ENCODE peak calls at places on chromosomes 6 and 20, in five cellular contexts. M, H, Y, R and O are unnamed samples.

GRCh38 chr6:154950979-154951378 is 44.1 kb upstream of the TIAM2 start:
- ATAC-seq in M (no peak), R (no peak), H (peak), Y (no peak), O (no peak)

GRCh38 chr6:129047834-129048233 is 164.9 kb downstream of the LAMA2 start:
- ATAC-seq in R (no peak), Y (no peak), M (no peak), H (no peak), O (no peak)

GRCh38 chr6:36169023-36170007 is 27.2 kb upstream of the BRPF3 start:
- ATAC-seq in M (no peak), Y (no peak), R (peak), H (no peak), O (no peak)

GRCh38 chr6:109458774-109459531 is 3.4 kb upstream of the MICAL1 start:
- ATAC-seq in H (no peak), M (no peak), Y (no peak), R (peak), O (no peak)

GRCh38 chr6:22668307-22668706 is 98.9 kb downstream of the HDGFL1 start:
- ATAC-seq in M (no peak), Y (no peak), H (no peak), R (no peak), O (no peak)

GRCh38 chr20:40542065-40542464 is 147.0 kb downstream of the MAFB start:
- ATAC-seq in Y (no peak), H (no peak), M (no peak), R (no peak), O (no peak)

GRCh38 chr6:131575834-131576478 is 2.9 kb downstream of the ARG1 start:
- ATAC-seq in R (no peak), H (peak), Y (no peak), M (no peak), O (no peak)

GRCh38 chr20:32089637-32090330 is 19.7 kb upstream of the TM9SF4 start:
- ATAC-seq in Y (no peak), H (no peak), R (no peak), M (no peak), O (no peak)

GRCh38 chr20:51143652-51144051 is 120.7 kb upstream of the KCNG1 start:
- ATAC-seq in H (no peak), M (no peak), Y (no peak), R (no peak), O (no peak)

GRCh38 chr6:30447237-30447636 is 42.1 kb upstream of the HLA-E start:
- ATAC-seq in H (peak), R (no peak), M (peak), Y (no peak), O (no peak)

GRCh38 chr6:131914234-131914633 is 36.9 kb downstream of the CCN2 start:
- ATAC-seq in M (no peak), H (no peak), Y (no peak), R (no peak), O (no peak)

GRCh38 chr20:23032056-23032455 is 3.1 kb upstream of the SSTR4 start:
- ATAC-seq in M (no peak), R (no peak), H (no peak), Y (no peak), O (no peak)

GRCh38 chr6:40550096-40550731 is 37.0 kb downstream of the LRFN2 start:
- ATAC-seq in R (peak), M (peak), Y (no peak), H (peak), O (no peak)

GRCh38 chr6:29953706-29954105 is 11.4 kb downstream of the HLA-A start:
- ATAC-seq in M (no peak), H (no peak), R (no peak), Y (no peak), O (no peak)

GRCh38 chr20:8082999-8083398 is 49.1 kb upstream of the PLCB1 start:
- ATAC-seq in Y (no peak), H (no peak), M (no peak), R (no peak), O (peak)

GRCh38 chr6:160160929-160161646 is 39.5 kb downstream of the SLC22A1 start:
- ATAC-seq in R (peak), H (peak), Y (peak), M (peak), O (no peak)

GRCh38 chr6:819122-819521 is 126.2 kb upstream of the EXOC2 start:
- ATAC-seq in H (peak), Y (no peak), M (no peak), R (no peak), O (no peak)

GRCh38 chr20:48823476-48823875 is 4.3 kb downstream of the PREX1 start:
- ATAC-seq in M (no peak), Y (no peak), H (no peak), R (no peak), O (no peak)

GRCh38 chr20:58980711-58981563 is at the start of gene NELFCD:
- ATAC-seq in M (peak), R (peak), H (peak), Y (peak), O (peak)
- TF ChIP-seq EP300 in M (no peak), R (no peak), H (no peak), Y (no peak), O (no peak)

DNA sequence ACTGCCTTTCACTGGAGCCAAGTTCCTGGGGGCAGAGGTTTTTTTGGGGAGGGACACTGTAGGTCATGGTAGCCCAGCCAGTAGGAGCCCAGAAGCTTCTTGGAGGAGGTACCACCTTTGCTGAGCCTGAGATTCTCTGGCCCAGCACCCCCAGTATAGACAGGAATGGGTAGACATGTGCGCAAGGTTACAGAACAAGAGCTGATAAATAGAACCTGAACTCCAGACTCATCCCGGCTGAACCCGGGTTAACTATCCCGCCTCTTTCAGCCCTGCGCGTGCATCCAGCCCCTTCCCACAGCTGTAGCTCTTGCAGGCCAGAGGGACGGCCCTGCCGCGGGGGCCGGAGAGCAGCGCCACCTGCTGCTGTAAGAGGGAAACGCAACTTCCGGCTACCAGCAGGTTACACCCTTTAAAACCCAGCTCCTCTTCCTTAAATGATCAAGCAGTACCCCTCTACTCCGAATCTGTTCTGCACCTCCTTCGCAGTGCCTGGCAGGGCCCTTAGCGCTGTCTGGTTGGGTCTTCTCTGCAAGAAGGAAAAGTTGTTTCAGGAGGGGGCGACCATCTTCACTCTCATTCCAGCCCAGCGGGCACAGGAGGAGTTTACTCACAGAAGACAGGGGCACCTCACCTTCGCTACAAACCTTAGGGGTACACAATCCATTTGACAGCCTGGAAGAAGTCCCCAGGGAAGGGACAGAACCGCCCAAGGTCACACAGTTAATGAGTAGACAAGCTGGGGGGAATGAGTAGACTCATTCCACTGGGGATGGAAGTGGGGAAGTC is 7.5 kb downstream of the SRXN1 start:
- ATAC-seq in R (peak), H (peak), Y (peak), M (peak), O (peak)
- TF ChIP-seq POLR2AphosphoS5 in R (no peak), H (peak), Y (no peak), M (no peak), O (no peak)

DNA sequence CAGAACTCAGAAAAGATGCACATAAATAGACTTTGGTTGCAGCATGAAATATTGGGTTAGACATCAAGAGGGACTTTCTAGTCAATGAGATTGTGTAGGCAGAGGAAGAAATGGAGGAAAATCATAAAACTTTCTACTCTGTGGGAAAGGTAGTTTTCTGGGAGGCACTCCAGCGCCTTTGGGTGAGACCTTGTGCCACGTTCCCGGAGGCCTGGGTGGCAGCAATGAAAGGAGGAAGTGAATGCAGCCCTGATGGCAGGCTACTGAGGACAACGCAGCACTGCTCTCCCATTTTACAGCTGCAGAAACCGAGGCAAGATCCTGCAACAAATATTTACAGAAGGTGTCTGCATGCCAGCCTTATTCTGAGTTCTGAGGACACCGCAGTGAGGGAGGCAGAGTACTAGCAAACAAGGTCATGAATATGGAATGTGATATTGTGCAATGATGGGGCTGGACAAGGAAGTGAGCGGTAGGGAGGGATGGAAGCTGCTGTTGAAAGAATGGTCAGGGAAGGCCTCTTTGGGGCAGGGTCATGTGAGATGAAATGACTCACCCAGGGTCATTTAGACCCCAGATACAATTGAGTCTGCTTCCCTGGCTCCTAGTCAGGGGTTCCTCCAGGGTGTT is 159.1 kb downstream of the TFAP2C start:
- ATAC-seq in H (peak), Y (peak), M (no peak), R (no peak), O (peak)
- TF ChIP-seq EP300 in H (peak), Y (no peak), M (no peak), R (no peak), O (no peak)

GRCh38 chr6:17725083-17725482 is 18.4 kb upstream of the NUP153 start:
- ATAC-seq in Y (no peak), R (no peak), H (peak), M (peak), O (peak)
- TF ChIP-seq POLR2AphosphoS5 in Y (no peak), R (no peak), H (no peak), M (no peak), O (no peak)

DNA sequence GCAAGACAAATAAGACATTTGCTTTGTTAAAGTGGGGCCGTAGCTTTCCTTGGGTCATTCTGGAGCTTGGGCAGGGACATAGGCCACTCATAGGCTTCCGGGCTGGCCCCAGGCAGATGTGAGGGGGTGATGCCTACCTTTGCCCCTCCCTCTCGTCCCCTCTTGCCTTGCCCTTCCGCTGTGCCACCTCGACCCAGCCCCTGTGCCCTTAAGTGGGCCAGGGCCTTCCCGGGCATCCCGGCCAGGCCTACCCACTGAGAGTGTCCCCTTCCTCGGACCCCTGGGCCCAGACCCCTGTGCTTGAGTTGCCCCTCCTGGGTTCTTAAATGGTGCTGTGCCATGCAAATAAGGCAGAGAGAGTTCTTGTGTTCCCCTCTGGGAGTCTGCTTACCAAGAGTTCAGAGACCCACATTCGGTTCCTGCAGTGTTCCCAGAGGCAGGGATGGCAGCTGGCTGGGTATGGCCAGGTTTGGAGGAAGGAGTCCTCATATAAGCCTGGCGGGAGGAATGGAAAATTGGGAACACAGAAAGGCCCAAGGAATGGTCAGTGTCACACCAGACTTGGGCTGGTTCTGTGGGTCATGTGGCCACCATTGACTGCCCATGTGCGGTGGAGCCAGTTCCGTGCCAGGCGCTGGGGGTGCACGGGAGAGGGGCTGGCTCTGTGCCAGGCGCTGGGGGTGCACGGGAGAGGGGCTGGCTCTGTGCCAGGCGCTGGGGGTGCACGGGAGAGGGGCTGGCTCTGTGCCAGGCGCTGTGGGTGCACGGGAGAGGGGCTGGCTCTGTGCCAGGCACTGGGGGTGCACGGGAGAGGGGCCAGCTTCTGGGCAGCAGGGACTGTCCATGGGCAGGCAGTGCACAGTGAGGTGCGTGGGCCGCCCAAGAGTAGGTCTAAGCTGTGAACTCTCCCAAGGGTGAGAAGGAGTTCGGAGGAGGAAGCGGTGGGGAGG is 173.5 kb upstream of the SNX9 start:
- ATAC-seq in M (no peak), R (no peak), H (no peak), Y (no peak), O (peak)
- TF ChIP-seq EP300 in M (no peak), R (no peak), H (no peak), Y (no peak), O (no peak)

DNA sequence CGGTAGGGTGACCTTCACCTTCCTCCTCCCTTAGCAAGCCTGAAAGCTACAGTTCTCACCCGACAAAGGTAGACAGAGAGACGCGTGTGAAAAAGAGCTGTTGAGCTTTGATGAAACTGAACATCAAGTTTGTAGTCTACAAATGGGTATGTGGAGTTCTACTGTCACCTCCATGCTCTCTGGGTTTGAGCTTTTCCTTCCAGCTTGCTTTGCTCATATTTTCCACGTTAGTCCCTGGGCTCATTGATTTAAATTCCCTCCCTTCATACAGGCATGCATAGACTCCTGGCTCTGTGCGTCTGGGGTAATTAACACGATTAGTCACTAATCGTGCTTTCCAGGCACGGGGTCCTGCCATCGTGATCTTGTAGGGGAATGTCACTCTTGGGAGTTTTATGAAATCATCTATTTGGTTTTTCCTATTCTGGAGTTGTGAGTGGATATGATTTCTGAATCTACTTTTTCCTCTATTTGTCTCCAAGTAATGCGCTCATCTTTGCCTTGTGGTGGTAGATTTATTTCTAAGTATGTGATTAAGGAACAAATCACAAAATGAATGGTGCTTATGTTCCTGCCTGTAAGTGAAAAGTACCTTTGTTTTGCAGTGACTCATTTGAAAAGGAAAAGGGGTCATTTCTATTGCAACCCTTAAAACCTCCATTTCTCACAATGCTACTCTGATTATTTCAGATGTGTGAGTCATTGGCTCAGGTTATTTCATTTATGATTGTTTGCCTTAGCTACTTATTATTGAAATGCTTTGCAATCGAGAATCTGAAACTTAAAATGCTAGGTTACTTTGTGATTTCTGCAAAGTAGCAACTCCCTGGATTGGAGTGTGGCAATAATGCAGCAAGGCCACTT is 154.6 kb downstream of the ZDHHC14 start:
- ATAC-seq in R (peak), Y (no peak), H (no peak), M (no peak), O (peak)
- TF ChIP-seq POLR2AphosphoS5 in R (no peak), Y (no peak), H (no peak), M (no peak), O (no peak)

GRCh38 chr20:63698739-63699465 is 2.5 kb downstream of the TNFRSF6B start:
- ATAC-seq in H (no peak), R (peak), Y (peak), M (peak), O (peak)
- TF ChIP-seq EP300 in H (no peak), R (no peak), Y (peak), M (no peak), O (no peak)

GRCh38 chr6:41734666-41735426 is 562 bp downstream of the TFEB start:
- ATAC-seq in R (peak), M (peak), H (peak), Y (peak), O (peak)
- TF ChIP-seq POLR2AphosphoS5 in R (no peak), M (no peak), H (no peak), Y (no peak), O (no peak)

GRCh38 chr6:88358846-88359245 is 192.7 kb upstream of the CNR1 start:
- ATAC-seq in M (no peak), H (no peak), R (no peak), Y (no peak), O (no peak)

GRCh38 chr6:88361754-88362153 is 195.6 kb upstream of the CNR1 start:
- ATAC-seq in Y (no peak), R (no peak), M (no peak), H (no peak), O (no peak)

GRCh38 chr6:88361298-88361697 is 195.2 kb upstream of the CNR1 start:
- ATAC-seq in Y (no peak), M (no peak), H (no peak), R (no peak), O (no peak)

GRCh38 chr6:88360203-88360797 is 194.2 kb upstream of the CNR1 start:
- ATAC-seq in H (no peak), M (no peak), Y (no peak), R (no peak), O (no peak)

GRCh38 chr6:88359530-88360202 is 193.5 kb upstream of the CNR1 start:
- ATAC-seq in M (no peak), Y (no peak), H (no peak), R (no peak), O (no peak)
- TF ChIP-seq EP300 in M (no peak), Y (no peak), H (no peak), R (no peak), O (no peak)